ENCODE peak calls at places on chromosomes 12 and 14, in seven cellular contexts. One of them, this sample, is unnamed.

GRCh38 chr14:102255401-102256190 is 49.4 kb downstream of the MOK start:
- DNase-seq in cardiac fibroblast: peak
- DNase-seq in T1000: peak
- DNase-seq in RWPE1: peak
- DNase-seq in NCI-H460: peak
- DNase-seq in GM04504: no peak
- DNase-seq in fibroblast of the aortic adventitia: peak
- DNase-seq in this sample: no peak

GRCh38 chr14:101788016-101788695 is 26.6 kb downstream of the PPP2R5C start:
- DNase-seq in cardiac fibroblast: no peak
- DNase-seq in T1000: no peak
- DNase-seq in RWPE1: no peak
- DNase-seq in NCI-H460: no peak
- DNase-seq in GM04504: no peak
- DNase-seq in fibroblast of the aortic adventitia: no peak
- DNase-seq in this sample: no peak

GRCh38 chr14:66003082-66003740 is 483.0 kb upstream of the CCDC196 start:
- DNase-seq in cardiac fibroblast: no peak
- DNase-seq in T1000: peak
- DNase-seq in RWPE1: peak
- DNase-seq in NCI-H460: no peak
- DNase-seq in GM04504: no peak
- DNase-seq in fibroblast of the aortic adventitia: no peak
- DNase-seq in this sample: no peak

GRCh38 chr14:55699131-55700057 is 119.4 kb downstream of the KTN1 start:
- DNase-seq in cardiac fibroblast: peak
- DNase-seq in T1000: no peak
- DNase-seq in RWPE1: peak
- DNase-seq in NCI-H460: no peak
- DNase-seq in GM04504: no peak
- DNase-seq in fibroblast of the aortic adventitia: peak
- DNase-seq in this sample: peak

GRCh38 chr12:50715174-50715573 is 48.7 kb upstream of the ATF1 start:
- DNase-seq in cardiac fibroblast: peak
- DNase-seq in T1000: no peak
- DNase-seq in RWPE1: no peak
- DNase-seq in NCI-H460: no peak
- DNase-seq in GM04504: no peak
- DNase-seq in fibroblast of the aortic adventitia: peak
- DNase-seq in this sample: no peak

GRCh38 chr14:68384335-68384734 is 408.5 kb downstream of the ZFP36L1 start:
- DNase-seq in cardiac fibroblast: no peak
- DNase-seq in T1000: no peak
- DNase-seq in RWPE1: no peak
- DNase-seq in NCI-H460: no peak
- DNase-seq in GM04504: no peak
- DNase-seq in fibroblast of the aortic adventitia: no peak
- DNase-seq in this sample: peak

GRCh38 chr14:67619446-67620216 is at the start of gene ARG2:
- DNase-seq in cardiac fibroblast: peak
- DNase-seq in T1000: peak
- DNase-seq in RWPE1: peak
- DNase-seq in NCI-H460: peak
- DNase-seq in GM04504: peak
- DNase-seq in fibroblast of the aortic adventitia: peak
- DNase-seq in this sample: peak

GRCh38 chr14:52266179-52266578 is 1.3 kb upstream of the PTGDR start:
- DNase-seq in cardiac fibroblast: peak
- DNase-seq in T1000: peak
- DNase-seq in RWPE1: no peak
- DNase-seq in NCI-H460: no peak
- DNase-seq in GM04504: peak
- DNase-seq in fibroblast of the aortic adventitia: peak
- DNase-seq in this sample: no peak

GRCh38 chr12:104454997-104455396 is 1.8 kb upstream of the CHST11 start:
- DNase-seq in cardiac fibroblast: peak
- DNase-seq in T1000: peak
- DNase-seq in RWPE1: peak
- DNase-seq in NCI-H460: no peak
- DNase-seq in GM04504: peak
- DNase-seq in fibroblast of the aortic adventitia: peak
- DNase-seq in this sample: no peak

GRCh38 chr12:42326466-42327226 is 679 bp downstream of the PPHLN1 start:
- DNase-seq in cardiac fibroblast: peak
- DNase-seq in T1000: no peak
- DNase-seq in RWPE1: peak
- DNase-seq in NCI-H460: no peak
- DNase-seq in GM04504: peak
- DNase-seq in fibroblast of the aortic adventitia: peak
- DNase-seq in this sample: peak

GRCh38 chr12:127245437-127245836 is 1021.5 kb upstream of the TMEM132C start:
- DNase-seq in cardiac fibroblast: peak
- DNase-seq in T1000: no peak
- DNase-seq in RWPE1: no peak
- DNase-seq in NCI-H460: no peak
- DNase-seq in GM04504: no peak
- DNase-seq in fibroblast of the aortic adventitia: peak
- DNase-seq in this sample: no peak

This sample was measured in transverse colon.